ENCODE peak calls at places on chromosomes 2 and 18, in four cellular contexts. S is amygdala, W is OCI-LY7, H is aorta. R is an unnamed sample.

GRCh38 chr2:215711484-215712034 is 275.7 kb upstream of the FN1 start:
- DNase-seq in S (no peak), W (no peak), H (no peak), R (no peak)

GRCh38 chr2:85813978-85814801 is 60.4 kb downstream of the ATOH8 start:
- DNase-seq in S (peak), W (peak), H (peak), R (peak)

GRCh38 chr2:118856978-118857676 is 9.7 kb upstream of the EN1 start:
- DNase-seq in S (no peak), W (no peak), H (no peak), R (no peak)

GRCh38 chr18:6561029-6561861 is 146.5 kb upstream of the L3MBTL4 start:
- DNase-seq in S (no peak), W (no peak), H (no peak), R (no peak)

GRCh38 chr2:98164256-98164655 is 77.3 kb downstream of the VWA3B start:
- DNase-seq in S (no peak), W (no peak), H (no peak), R (no peak)

GRCh38 chr2:14132386-14132785 is 500.1 kb upstream of the LRATD1 start:
- DNase-seq in S (no peak), W (no peak), H (no peak), R (no peak)

GRCh38 chr2:157032019-157032418 is 225.5 kb upstream of the GALNT5 start:
- DNase-seq in S (no peak), W (no peak), H (no peak), R (no peak)

GRCh38 chr2:201270293-201271001 is 10.1 kb downstream of the CASP8 start:
- DNase-seq in S (no peak), W (no peak), H (no peak), R (no peak)

GRCh38 chr2:240179941-240180666 is 39.6 kb upstream of the OTOS start:
- DNase-seq in S (no peak), W (no peak), H (peak), R (no peak)

GRCh38 chr2:120973196-120973595 is 237.5 kb downstream of the GLI2 start:
- DNase-seq in S (no peak), W (no peak), H (no peak), R (no peak)

GRCh38 chr2:238578256-238578655 is 151.5 kb downstream of the ASB1 start:
- DNase-seq in S (no peak), W (no peak), H (no peak), R (no peak)

GRCh38 chr18:58144106-58144505 is 100.1 kb downstream of the NEDD4L start:
- DNase-seq in S (no peak), W (no peak), H (no peak), R (no peak)

GRCh38 chr2:237927135-237927534 is 39.7 kb upstream of the UBE2F start:
- DNase-seq in S (no peak), W (no peak), H (peak), R (no peak)

GRCh38 chr2:208820289-208820688 is 413.7 kb downstream of the PTH2R start:
- DNase-seq in S (no peak), W (peak), H (no peak), R (peak)

GRCh38 chr2:205754924-205755321 is 72.6 kb downstream of the NRP2 start:
- DNase-seq in S (no peak), W (no peak), H (no peak), R (no peak)

GRCh38 chr2:80258321-80258720 is 46.2 kb downstream of the LRRTM1 start:
- DNase-seq in S (no peak), W (no peak), H (no peak), R (no peak)

GRCh38 chr2:225073198-225073597 is 30.9 kb upstream of the DOCK10 start:
- DNase-seq in S (no peak), W (no peak), H (no peak), R (no peak)

GRCh38 chr2:157468931-157469708 is 25.2 kb upstream of the CYTIP start:
- DNase-seq in S (no peak), W (peak), H (no peak), R (no peak)

GRCh38 chr2:99974966-99975365 is 167.4 kb downstream of the AFF3 start:
- DNase-seq in S (no peak), W (no peak), H (no peak), R (no peak)

GRCh38 chr18:74840492-74841167 is 243.0 kb downstream of the ZNF407 start:
- DNase-seq in S (no peak), W (no peak), H (no peak), R (no peak)

GRCh38 chr2:239454507-239454906 is 53.7 kb upstream of the HDAC4 start:
- DNase-seq in S (no peak), W (no peak), H (no peak), R (no peak)

GRCh38 chr2:167294031-167294774 is 405.9 kb downstream of the XIRP2 start:
- DNase-seq in S (no peak), W (no peak), H (peak), R (peak)

GRCh38 chr2:202038471-202039277 is 5.0 kb downstream of the FZD7 start:
- DNase-seq in S (no peak), W (no peak), H (no peak), R (no peak)

GRCh38 chr2:30730736-30731135 is 76.5 kb downstream of the CAPN13 start:
- DNase-seq in S (no peak), W (no peak), H (no peak), R (no peak)

GRCh38 chr18:79905389-79905911 is 46.0 kb downstream of the SLC66A2 start:
- DNase-seq in S (no peak), W (no peak), H (no peak), R (no peak)

GRCh38 chr2:172106128-172106961 is 3.6 kb upstream of the DLX2 start:
- DNase-seq in S (no peak), W (no peak), H (no peak), R (no peak)

GRCh38 chr2:224160917-224161316 is 121.8 kb upstream of the SERPINE2 start:
- DNase-seq in S (no peak), W (no peak), H (peak), R (no peak)

GRCh38 chr2:112765251-112765650 is 842 bp upstream of the CKAP2L start:
- DNase-seq in S (no peak), W (peak), H (no peak), R (no peak)

GRCh38 chr2:33395660-33396249 is 80.7 kb upstream of the RASGRP3 start:
- DNase-seq in S (no peak), W (peak), H (no peak), R (no peak)

GRCh38 chr18:54191352-54191751 is 33.1 kb downstream of the MBD2 start:
- DNase-seq in S (no peak), W (no peak), H (no peak), R (no peak)

GRCh38 chr2:176455865-176456291 is 186.6 kb downstream of the MTX2 start:
- DNase-seq in S (no peak), W (no peak), H (no peak), R (peak)

GRCh38 chr2:182666674-182667320 is 49.3 kb upstream of the DNAJC10 start:
- DNase-seq in S (no peak), W (peak), H (no peak), R (no peak)

GRCh38 chr18:24016643-24017042 is 2.1 kb downstream of the TTC39C start:
- DNase-seq in S (no peak), W (no peak), H (no peak), R (peak)

GRCh38 chr2:104583791-104584190 is 270.1 kb upstream of the POU3F3 start:
- DNase-seq in S (no peak), W (no peak), H (no peak), R (peak)